ENCODE peak calls at places on chromosomes 4 and X, in nine cellular contexts. One of them, this sample, is unnamed.

GRCh38 chrX:21412029-21412428 is 37.8 kb downstream of the CNKSR2 start:
- DNase-seq in body of pancreas: no peak
- DNase-seq in tibial nerve: no peak
- DNase-seq in sigmoid colon: no peak
- DNase-seq in uterus: no peak
- DNase-seq in suprapubic skin: no peak
- DNase-seq in NB4: no peak
- DNase-seq in right lobe of liver: no peak
- DNase-seq in ovary: no peak
- DNase-seq in this sample: no peak

GRCh38 chrX:20244936-20245335 is 21.8 kb downstream of the RPS6KA3 start:
- DNase-seq in body of pancreas: peak
- DNase-seq in tibial nerve: peak
- DNase-seq in sigmoid colon: no peak
- DNase-seq in uterus: no peak
- DNase-seq in suprapubic skin: no peak
- DNase-seq in NB4: no peak
- DNase-seq in right lobe of liver: no peak
- DNase-seq in ovary: peak
- DNase-seq in this sample: no peak

GRCh38 chr4:2714071-2714770 is 41.9 kb downstream of the TNIP2 start:
- DNase-seq in body of pancreas: peak
- DNase-seq in tibial nerve: no peak
- DNase-seq in sigmoid colon: peak
- DNase-seq in uterus: no peak
- DNase-seq in suprapubic skin: peak
- DNase-seq in NB4: no peak
- DNase-seq in right lobe of liver: no peak
- DNase-seq in ovary: no peak
- DNase-seq in this sample: no peak

GRCh38 chrX:45070116-45071007 is 130.3 kb downstream of the DIPK2B start:
- DNase-seq in body of pancreas: no peak
- DNase-seq in tibial nerve: peak
- DNase-seq in sigmoid colon: no peak
- DNase-seq in uterus: no peak
- DNase-seq in suprapubic skin: no peak
- DNase-seq in NB4: peak
- DNase-seq in right lobe of liver: no peak
- DNase-seq in ovary: no peak
- DNase-seq in this sample: no peak

GRCh38 chr4:114184901-114185300 is 205.5 kb upstream of the ARSJ start:
- DNase-seq in body of pancreas: no peak
- DNase-seq in tibial nerve: no peak
- DNase-seq in sigmoid colon: no peak
- DNase-seq in uterus: no peak
- DNase-seq in suprapubic skin: no peak
- DNase-seq in NB4: no peak
- DNase-seq in right lobe of liver: no peak
- DNase-seq in ovary: no peak
- DNase-seq in this sample: no peak

GRCh38 chrX:46279925-46280313 is 265.3 kb downstream of the ZNF674 start:
- DNase-seq in body of pancreas: no peak
- DNase-seq in tibial nerve: no peak
- DNase-seq in sigmoid colon: no peak
- DNase-seq in uterus: no peak
- DNase-seq in suprapubic skin: no peak
- DNase-seq in NB4: peak
- DNase-seq in right lobe of liver: no peak
- DNase-seq in ovary: no peak
- DNase-seq in this sample: no peak

GRCh38 chrX:68669094-68669830 is 21.8 kb downstream of the STARD8 start:
- DNase-seq in body of pancreas: no peak
- DNase-seq in tibial nerve: no peak
- DNase-seq in sigmoid colon: no peak
- DNase-seq in uterus: peak
- DNase-seq in suprapubic skin: no peak
- DNase-seq in NB4: no peak
- DNase-seq in right lobe of liver: no peak
- DNase-seq in ovary: no peak
- DNase-seq in this sample: no peak

GRCh38 chr4:133865606-133866327 is 335.8 kb downstream of the PABPC4L start:
- DNase-seq in body of pancreas: no peak
- DNase-seq in tibial nerve: no peak
- DNase-seq in sigmoid colon: no peak
- DNase-seq in uterus: no peak
- DNase-seq in suprapubic skin: no peak
- DNase-seq in NB4: peak
- DNase-seq in right lobe of liver: no peak
- DNase-seq in ovary: no peak
- DNase-seq in this sample: no peak

GRCh38 chr4:11111876-11112275 is 316.8 kb downstream of the HS3ST1 start:
- DNase-seq in body of pancreas: no peak
- DNase-seq in tibial nerve: no peak
- DNase-seq in sigmoid colon: no peak
- DNase-seq in uterus: no peak
- DNase-seq in suprapubic skin: no peak
- DNase-seq in NB4: no peak
- DNase-seq in right lobe of liver: no peak
- DNase-seq in ovary: no peak
- DNase-seq in this sample: no peak

GRCh38 chr4:165325732-165326512 is 1.5 kb upstream of the MSMO1 start:
- DNase-seq in body of pancreas: no peak
- DNase-seq in tibial nerve: no peak
- DNase-seq in sigmoid colon: no peak
- DNase-seq in uterus: no peak
- DNase-seq in suprapubic skin: no peak
- DNase-seq in NB4: peak
- DNase-seq in right lobe of liver: no peak
- DNase-seq in ovary: peak
- DNase-seq in this sample: no peak
- TF ChIP-seq POLR2A in body of pancreas: no peak
- TF ChIP-seq POLR2A in tibial nerve: no peak
- TF ChIP-seq POLR2A in sigmoid colon: no peak
- TF ChIP-seq POLR2A in uterus: no peak
- TF ChIP-seq POLR2A in suprapubic skin: no peak
- TF ChIP-seq POLR2A in NB4: no peak
- TF ChIP-seq POLR2A in right lobe of liver: no peak
- TF ChIP-seq POLR2A in ovary: no peak
- TF ChIP-seq POLR2A in this sample: no peak

DNA sequence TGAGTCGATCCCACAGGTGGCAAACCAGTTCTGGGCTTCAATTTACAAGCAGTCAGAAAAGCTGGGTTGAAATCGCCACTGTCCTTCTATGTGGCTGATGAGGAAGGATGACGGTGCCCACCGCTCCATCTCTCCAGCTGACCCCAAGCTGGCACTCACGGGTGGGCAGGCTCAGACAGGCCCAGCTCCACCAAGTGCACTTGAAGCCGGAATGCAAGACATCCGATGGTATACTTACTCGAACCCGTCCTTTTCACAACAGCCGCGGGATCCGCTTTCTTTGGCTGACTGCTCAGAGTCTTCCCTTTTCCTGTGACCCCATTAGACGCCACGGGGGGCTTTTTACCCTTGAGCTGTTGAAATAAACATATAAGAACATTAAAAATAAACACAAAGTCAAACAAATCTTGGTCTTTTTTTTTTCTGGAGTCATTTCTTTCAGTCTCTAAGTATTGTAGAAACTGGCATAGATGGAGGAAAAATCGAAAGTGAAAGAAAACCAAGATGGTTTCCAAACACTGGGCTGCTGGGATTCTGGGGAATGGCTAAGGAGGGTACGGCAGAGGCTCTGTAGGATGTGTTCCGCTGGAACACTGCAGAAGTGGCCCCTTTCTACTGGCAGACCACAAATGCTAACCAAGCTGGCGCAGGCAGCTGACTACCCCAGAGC is 161.0 kb downstream of the AFAP1 start:
- DNase-seq in body of pancreas: no peak
- DNase-seq in tibial nerve: no peak
- DNase-seq in sigmoid colon: peak
- DNase-seq in uterus: no peak
- DNase-seq in suprapubic skin: peak
- DNase-seq in NB4: no peak
- DNase-seq in right lobe of liver: peak
- DNase-seq in ovary: peak
- DNase-seq in this sample: no peak
- TF ChIP-seq CTCF in body of pancreas: no peak
- TF ChIP-seq CTCF in tibial nerve: no peak
- TF ChIP-seq CTCF in sigmoid colon: no peak
- TF ChIP-seq CTCF in uterus: no peak
- TF ChIP-seq CTCF in suprapubic skin: no peak
- TF ChIP-seq CTCF in NB4: no peak
- TF ChIP-seq CTCF in right lobe of liver: no peak
- TF ChIP-seq CTCF in ovary: no peak
- TF ChIP-seq CTCF in this sample: no peak

DNA sequence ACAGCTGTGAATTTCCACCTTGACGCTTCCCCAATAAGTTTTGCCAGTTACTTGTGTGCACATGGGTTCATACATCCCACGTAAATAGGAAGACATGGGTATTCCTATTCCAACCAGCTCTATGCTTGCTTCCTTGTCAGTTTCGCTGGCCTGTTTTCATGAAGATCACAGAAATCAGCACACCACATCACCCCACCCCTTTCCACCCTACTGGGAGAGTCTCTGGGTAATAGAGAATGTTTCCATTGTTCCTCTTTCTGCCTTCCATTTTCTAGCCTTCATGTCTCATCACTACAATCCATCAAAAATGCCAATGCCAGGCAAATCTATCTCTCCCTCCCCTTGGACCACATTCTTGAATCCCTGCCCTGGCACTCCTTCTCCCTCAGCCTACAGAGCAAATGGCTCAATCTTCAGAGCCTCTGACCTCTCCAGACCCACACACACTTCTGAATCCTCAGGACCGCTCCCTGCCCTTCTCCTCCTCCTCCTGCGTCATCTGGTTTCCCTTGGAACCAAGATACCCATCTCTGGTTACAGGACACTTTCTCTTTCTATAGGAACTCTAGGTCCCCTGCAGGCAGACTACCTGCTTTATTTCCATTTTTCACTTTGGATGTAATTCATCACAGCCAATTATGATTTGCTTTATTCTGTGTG is 323.3 kb downstream of the DHX15 start:
- DNase-seq in body of pancreas: no peak
- DNase-seq in tibial nerve: peak
- DNase-seq in sigmoid colon: no peak
- DNase-seq in uterus: no peak
- DNase-seq in suprapubic skin: no peak
- DNase-seq in NB4: no peak
- DNase-seq in right lobe of liver: no peak
- DNase-seq in ovary: no peak
- DNase-seq in this sample: no peak
- TF ChIP-seq POLR2A in body of pancreas: no peak
- TF ChIP-seq POLR2A in tibial nerve: no peak
- TF ChIP-seq POLR2A in sigmoid colon: no peak
- TF ChIP-seq POLR2A in uterus: no peak
- TF ChIP-seq POLR2A in suprapubic skin: no peak
- TF ChIP-seq POLR2A in NB4: no peak
- TF ChIP-seq POLR2A in right lobe of liver: no peak
- TF ChIP-seq POLR2A in ovary: no peak
- TF ChIP-seq POLR2A in this sample: no peak

GRCh38 chrX:124211312-124211942 is 121.0 kb upstream of the TEX13D start:
- DNase-seq in body of pancreas: no peak
- DNase-seq in tibial nerve: no peak
- DNase-seq in sigmoid colon: no peak
- DNase-seq in uterus: no peak
- DNase-seq in suprapubic skin: no peak
- DNase-seq in NB4: peak
- DNase-seq in right lobe of liver: no peak
- DNase-seq in ovary: no peak
- DNase-seq in this sample: no peak

GRCh38 chrX:124212622-124213021 is 119.8 kb upstream of the TEX13D start:
- DNase-seq in body of pancreas: no peak
- DNase-seq in tibial nerve: no peak
- DNase-seq in sigmoid colon: no peak
- DNase-seq in uterus: no peak
- DNase-seq in suprapubic skin: no peak
- DNase-seq in NB4: peak
- DNase-seq in right lobe of liver: no peak
- DNase-seq in ovary: no peak
- DNase-seq in this sample: no peak

GRCh38 chrX:124215786-124216185 is 116.7 kb upstream of the TEX13D start:
- DNase-seq in body of pancreas: no peak
- DNase-seq in tibial nerve: no peak
- DNase-seq in sigmoid colon: no peak
- DNase-seq in uterus: no peak
- DNase-seq in suprapubic skin: no peak
- DNase-seq in NB4: no peak
- DNase-seq in right lobe of liver: no peak
- DNase-seq in ovary: no peak
- DNase-seq in this sample: no peak

GRCh38 chrX:124217289-124218251 is 114.9 kb upstream of the TEX13D start:
- DNase-seq in body of pancreas: no peak
- DNase-seq in tibial nerve: peak
- DNase-seq in sigmoid colon: no peak
- DNase-seq in uterus: no peak
- DNase-seq in suprapubic skin: no peak
- DNase-seq in NB4: peak
- DNase-seq in right lobe of liver: no peak
- DNase-seq in ovary: no peak
- DNase-seq in this sample: no peak

DNA sequence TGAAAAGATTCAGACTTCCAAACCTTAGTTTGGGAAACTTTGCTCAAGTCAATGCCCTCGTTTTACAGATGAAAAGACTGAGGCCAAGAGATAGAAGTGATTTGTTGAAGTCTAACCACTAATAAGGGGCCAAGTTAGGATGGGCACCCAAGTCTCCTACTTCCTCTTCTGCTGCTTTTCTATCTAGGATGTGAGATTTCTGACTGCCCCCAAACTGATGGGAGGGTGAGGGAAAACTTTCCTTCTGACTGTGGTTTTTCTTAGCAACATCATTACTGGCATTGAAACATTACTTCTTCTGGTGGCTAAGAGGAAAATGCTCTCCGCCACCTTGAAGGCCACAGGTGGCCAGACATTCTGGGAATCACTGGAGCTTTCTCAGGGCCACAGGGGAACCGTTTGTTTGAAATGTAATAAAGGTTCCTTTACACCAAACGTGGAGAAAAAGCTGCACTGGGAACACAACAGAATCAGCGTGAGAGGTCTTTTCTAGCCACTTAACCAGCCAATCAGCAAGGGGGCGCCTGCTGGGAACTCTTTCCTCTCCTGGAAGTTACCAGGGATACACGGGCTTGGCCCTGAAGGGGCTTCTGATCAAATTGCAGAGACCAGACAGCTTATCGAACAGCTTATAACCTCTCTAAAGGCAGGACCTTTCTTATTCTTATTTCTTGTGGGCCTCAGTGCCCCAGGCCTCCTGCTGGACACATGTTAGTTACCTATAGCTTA is 115.9 kb upstream of the TEX13D start:
- DNase-seq in body of pancreas: no peak
- DNase-seq in tibial nerve: no peak
- DNase-seq in sigmoid colon: no peak
- DNase-seq in uterus: no peak
- DNase-seq in suprapubic skin: no peak
- DNase-seq in NB4: peak
- DNase-seq in right lobe of liver: no peak
- DNase-seq in ovary: no peak
- DNase-seq in this sample: no peak
- TF ChIP-seq CTCF in body of pancreas: no peak
- TF ChIP-seq CTCF in tibial nerve: no peak
- TF ChIP-seq CTCF in sigmoid colon: no peak
- TF ChIP-seq CTCF in uterus: no peak
- TF ChIP-seq CTCF in suprapubic skin: no peak
- TF ChIP-seq CTCF in NB4: no peak
- TF ChIP-seq CTCF in right lobe of liver: no peak
- TF ChIP-seq CTCF in ovary: no peak
- TF ChIP-seq CTCF in this sample: no peak